ENCODE peak calls at places on chromosomes 13 and 19, in ten cellular contexts. E is transverse colon, K is lower leg skin, Z is ovary, J is sigmoid colon, M is esophagus muscularis mucosa, R is HCT116, O is uterus, P is testis, T is suprapubic skin. V is an unnamed sample.

GRCh38 chr19:19113040-19113541 is 25.2 kb downstream of the TMEM161A start:
- DNase-seq in M (no peak), O (no peak), T (no peak), R (no peak), E (no peak), P (no peak), Z (no peak), K (no peak), J (no peak), V (no peak)

GRCh38 chr19:32313866-32314265 is 31.5 kb upstream of the ZNF507 start:
- DNase-seq in R (no peak), J (no peak), T (no peak), P (no peak), K (no peak), E (no peak), Z (no peak), M (no peak), O (no peak), V (no peak)

GRCh38 chr19:3537438-3538240 is 1.3 kb upstream of the TEKTIP1 start:
- DNase-seq in T (peak; percentile 75), M (no peak), O (no peak), J (no peak), P (no peak), Z (no peak), E (no peak), R (no peak), K (no peak), V (no peak)

GRCh38 chr13:35621989-35622388 is 145.5 kb upstream of the MAB21L1 start:
- DNase-seq in Z (no peak), P (no peak), J (no peak), T (no peak), R (no peak), E (no peak), K (no peak), O (no peak), M (no peak), V (no peak)

GRCh38 chr19:11267316-11268085 is 5.2 kb upstream of the DOCK6 start:
- DNase-seq in K (no peak), O (no peak), E (no peak), T (no peak), R (no peak), P (no peak), M (no peak), J (no peak), Z (no peak), V (no peak)

GRCh38 chr13:73060251-73061160 is 1.7 kb downstream of the KLF5 start:
- DNase-seq in R (no peak), M (no peak), O (peak; percentile 19), J (no peak), P (peak; percentile 36), T (no peak), K (no peak), E (no peak), Z (peak; percentile 34), V (peak; percentile 28)

GRCh38 chr13:109093988-109094387 is 464.6 kb downstream of the MYO16 start:
- DNase-seq in E (no peak), Z (no peak), J (no peak), M (no peak), R (no peak), T (no peak), O (no peak), K (no peak), P (no peak), V (no peak)

GRCh38 chr19:7699422-7700127 is 2.4 kb downstream of the FCER2 start:
- DNase-seq in K (no peak), O (no peak), T (no peak), P (no peak), Z (no peak), E (no peak), M (no peak), J (no peak), R (no peak), V (no peak)

GRCh38 chr19:47511128-47511517 is 3.7 kb downstream of the NAPA start:
- DNase-seq in E (no peak), Z (peak; percentile 84), M (no peak), O (peak; percentile 82), K (no peak), J (no peak), P (peak; percentile 85), T (no peak), R (no peak), V (peak; percentile 65)

GRCh38 chr13:74206061-74206561 is 71.9 kb upstream of the KLF12 start:
- DNase-seq in J (no peak), K (no peak), E (no peak), Z (no peak), T (no peak), R (no peak), P (no peak), M (no peak), O (no peak), V (no peak)

GRCh38 chr19:11067356-11068113 is 21.7 kb upstream of the LDLR start:
- DNase-seq in R (no peak), O (no peak), M (no peak), P (no peak), E (no peak), Z (no peak), K (no peak), J (no peak), T (no peak), V (no peak)

GRCh38 chr13:45792827-45793303 is 58.7 kb downstream of the SIAH3 start:
- DNase-seq in K (no peak), P (no peak), Z (no peak), T (no peak), O (no peak), R (no peak), M (no peak), E (no peak), J (no peak), V (no peak)

GRCh38 chr13:50085063-50085462 is 69.8 kb downstream of the KCNRG start:
- DNase-seq in P (no peak), O (no peak), R (no peak), K (no peak), J (no peak), T (no peak), E (no peak), M (no peak), Z (no peak), V (no peak)

GRCh38 chr13:111908391-111908790 is 158.6 kb upstream of the SOX1 start:
- DNase-seq in P (no peak), E (no peak), J (peak; percentile 45), T (peak; percentile 71), O (no peak), Z (no peak), M (peak; percentile 85), K (no peak), R (no peak), V (no peak)

GRCh38 chr13:66138172-66138811 is 1091.8 kb downstream of the PCDH9 start:
- DNase-seq in K (no peak), Z (no peak), P (no peak), M (no peak), T (no peak), J (no peak), R (no peak), O (no peak), E (no peak), V (no peak)

GRCh38 chr19:35095667-35096368 is 19.8 kb upstream of the FXYD3 start:
- DNase-seq in T (no peak), M (no peak), J (no peak), Z (no peak), R (no peak), E (no peak), O (no peak), P (no peak), K (no peak), V (no peak)

DNA sequence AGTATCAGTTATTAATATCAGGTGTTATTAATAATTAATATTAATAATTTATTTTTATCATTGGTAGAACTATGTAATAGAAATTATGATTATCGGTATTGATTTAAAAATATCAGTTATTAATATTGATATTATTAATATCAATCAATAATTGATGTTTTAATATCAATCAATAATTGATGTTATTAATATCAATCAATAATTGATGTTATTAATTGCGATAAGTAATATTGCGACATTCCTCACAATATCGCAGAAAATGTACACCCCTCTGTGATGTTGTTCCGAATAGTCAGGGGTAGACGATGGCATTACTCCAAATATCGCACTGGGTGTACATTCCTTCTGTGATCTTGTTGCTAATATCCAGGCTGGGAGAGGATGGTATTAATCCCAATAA is 3.7 kb upstream of the RGCC start:
- DNase-seq in T (no peak), O (no peak), M (no peak), Z (no peak), K (no peak), P (no peak), E (no peak), R (no peak), J (no peak), V (no peak)
- TF ChIP-seq CTCF in T (no peak), O (no peak), M (no peak), Z (no peak), K (no peak), P (no peak), E (no peak), R (no peak), J (no peak), V (no peak)

GRCh38 chr19:39411832-39412099 is 703 bp upstream of the PLEKHG2 start:
- DNase-seq in K (peak; percentile 95), O (peak; percentile 91), Z (peak; percentile 88), J (peak; percentile 97), M (peak; percentile 98), E (peak; percentile 96), R (peak; percentile 84), P (peak; percentile 94), T (peak; percentile 96), V (peak; percentile 79)
- TF ChIP-seq POLR2A in K (peak; percentile 7), O (no peak), Z (no peak), J (no peak), M (no peak), E (no peak), R (no peak), P (no peak), T (no peak), V (no peak)

GRCh38 chr13:21405309-21405708 is 53.8 kb downstream of the ZDHHC20 start:
- DNase-seq in Z (no peak), M (no peak), T (no peak), K (no peak), R (no peak), P (no peak), O (no peak), E (no peak), J (no peak), V (no peak)
- TF ChIP-seq CTCF in Z (no peak), M (no peak), T (no peak), K (no peak), R (no peak), P (no peak), O (no peak), E (no peak), J (no peak), V (no peak)

DNA sequence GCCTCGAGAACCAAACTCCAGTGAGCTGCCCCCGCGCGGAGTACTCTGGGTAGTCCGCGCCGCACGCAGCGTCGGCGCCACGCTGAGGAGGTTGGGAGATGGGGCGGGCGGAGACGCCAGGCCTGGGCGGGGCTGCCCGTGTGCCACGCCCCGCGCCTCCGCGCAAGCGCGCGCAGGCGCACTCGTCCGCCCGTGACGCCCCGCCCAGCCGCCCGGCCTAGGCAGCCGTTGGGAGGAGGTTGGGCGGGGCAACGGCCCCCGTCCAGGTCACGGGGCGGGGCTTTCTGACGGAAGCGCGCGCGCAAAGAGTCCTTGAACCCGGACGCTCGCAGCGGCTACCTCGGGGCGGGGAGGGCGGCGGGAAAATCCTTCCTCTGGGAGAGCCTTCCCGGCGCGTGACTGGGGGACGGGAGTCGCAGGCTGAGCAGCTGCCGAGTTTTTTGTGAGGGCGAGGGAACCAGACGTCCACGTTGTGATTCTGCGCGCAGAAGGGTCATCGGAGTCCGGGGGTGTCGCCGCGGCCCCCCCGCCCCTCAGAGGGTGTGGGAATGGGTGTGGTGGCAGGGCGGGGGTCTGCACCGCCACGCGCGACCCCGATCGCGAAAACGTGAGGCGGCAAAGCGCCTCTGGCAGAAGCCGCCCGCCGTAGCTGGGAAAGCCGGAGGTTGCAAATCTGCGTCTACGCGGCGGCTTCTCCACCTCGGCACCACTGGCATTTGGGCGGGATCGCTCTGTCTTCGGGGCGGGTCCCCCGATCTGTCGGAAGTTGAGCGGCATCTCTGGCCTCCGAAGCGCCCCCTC is at the start of gene MED26:
- DNase-seq in E (peak; percentile 97), T (peak; percentile 97), P (peak; percentile 97), J (peak; percentile 97), Z (peak; percentile 99), R (peak; percentile 78), M (peak; percentile 98), K (peak; percentile 94), O (peak; percentile 95), V (peak; percentile 90)
- TF ChIP-seq POLR2A in E (peak; percentile 86), T (no peak), P (peak; percentile 54), J (peak; percentile 36), Z (peak; percentile 63), R (peak; percentile 65), M (peak; percentile 46), K (no peak), O (peak; percentile 85), V (peak; percentile 91)